ENCODE peak calls at places on chromosomes 6 and 20, in six cellular contexts. One of them, this sample, is unnamed.

GRCh38 chr20:61902213-61902869 is 163.3 kb downstream of the TAF4 start:
- DNase-seq in uterus: no peak
- DNase-seq in left ventricle myocardium inferior: no peak
- DNase-seq in fibroblast of lung: no peak
- DNase-seq in HCT116: no peak
- DNase-seq in pancreas: no peak
- DNase-seq in this sample: no peak

GRCh38 chr6:125598422-125598821 is 151.0 kb upstream of the HEY2 start:
- DNase-seq in left ventricle myocardium inferior: peak; percentile 43
- DNase-seq in HCT116: no peak
- DNase-seq in pancreas: no peak
- DNase-seq in uterus: peak; percentile 46
- DNase-seq in fibroblast of lung: peak; percentile 69
- DNase-seq in this sample: peak; percentile 32

GRCh38 chr6:107736713-107737396 is 87.3 kb downstream of the SCML4 start:
- DNase-seq in pancreas: no peak
- DNase-seq in fibroblast of lung: no peak
- DNase-seq in HCT116: no peak
- DNase-seq in uterus: no peak
- DNase-seq in left ventricle myocardium inferior: no peak
- DNase-seq in this sample: no peak

GRCh38 chr6:28336284-28337024 is 506 bp upstream of the ZSCAN31 start:
- DNase-seq in uterus: peak; percentile 34
- DNase-seq in pancreas: peak; percentile 45
- DNase-seq in fibroblast of lung: peak; percentile 63
- DNase-seq in HCT116: no peak
- DNase-seq in left ventricle myocardium inferior: no peak
- DNase-seq in this sample: no peak

GRCh38 chr20:14288341-14289330 is 48.8 kb downstream of the FLRT3 start:
- DNase-seq in uterus: no peak
- DNase-seq in left ventricle myocardium inferior: no peak
- DNase-seq in HCT116: peak; percentile 72
- DNase-seq in fibroblast of lung: peak; percentile 12
- DNase-seq in pancreas: no peak
- DNase-seq in this sample: peak; percentile 65

GRCh38 chr6:66522864-66523263 is 815.8 kb upstream of the EYS start:
- DNase-seq in uterus: no peak
- DNase-seq in fibroblast of lung: no peak
- DNase-seq in pancreas: no peak
- DNase-seq in HCT116: no peak
- DNase-seq in left ventricle myocardium inferior: no peak
- DNase-seq in this sample: no peak

GRCh38 chr20:18224968-18225568 is 63.3 kb upstream of the ZNF133 start:
- DNase-seq in HCT116: peak; percentile 12
- DNase-seq in left ventricle myocardium inferior: peak; percentile 34
- DNase-seq in fibroblast of lung: peak; percentile 74
- DNase-seq in pancreas: peak; percentile 39
- DNase-seq in uterus: no peak
- DNase-seq in this sample: peak; percentile 7

GRCh38 chr20:25341716-25342680 is 48.6 kb downstream of the ABHD12 start:
- DNase-seq in HCT116: no peak
- DNase-seq in pancreas: peak; percentile 6
- DNase-seq in uterus: no peak
- DNase-seq in fibroblast of lung: no peak
- DNase-seq in left ventricle myocardium inferior: no peak
- DNase-seq in this sample: no peak

GRCh38 chr6:139368661-139369060 is 5.8 kb downstream of the CITED2 start:
- DNase-seq in HCT116: no peak
- DNase-seq in uterus: no peak
- DNase-seq in fibroblast of lung: no peak
- DNase-seq in left ventricle myocardium inferior: no peak
- DNase-seq in pancreas: no peak
- DNase-seq in this sample: no peak

GRCh38 chr6:9405369-9405768 is 970.0 kb upstream of the SLC35B3 start:
- DNase-seq in HCT116: peak; percentile 63
- DNase-seq in fibroblast of lung: peak; percentile 70
- DNase-seq in pancreas: no peak
- DNase-seq in uterus: no peak
- DNase-seq in left ventricle myocardium inferior: no peak
- DNase-seq in this sample: peak; percentile 18

GRCh38 chr20:5397418-5397817 is 80.7 kb upstream of the PROKR2 start:
- DNase-seq in HCT116: peak; percentile 68
- DNase-seq in pancreas: no peak
- DNase-seq in fibroblast of lung: no peak
- DNase-seq in uterus: no peak
- DNase-seq in left ventricle myocardium inferior: no peak
- DNase-seq in this sample: no peak
- TF ChIP-seq CTCF in HCT116: no peak
- TF ChIP-seq CTCF in pancreas: no peak
- TF ChIP-seq CTCF in fibroblast of lung: no peak
- TF ChIP-seq CTCF in uterus: no peak
- TF ChIP-seq CTCF in left ventricle myocardium inferior: no peak
- TF ChIP-seq CTCF in this sample: no peak

DNA sequence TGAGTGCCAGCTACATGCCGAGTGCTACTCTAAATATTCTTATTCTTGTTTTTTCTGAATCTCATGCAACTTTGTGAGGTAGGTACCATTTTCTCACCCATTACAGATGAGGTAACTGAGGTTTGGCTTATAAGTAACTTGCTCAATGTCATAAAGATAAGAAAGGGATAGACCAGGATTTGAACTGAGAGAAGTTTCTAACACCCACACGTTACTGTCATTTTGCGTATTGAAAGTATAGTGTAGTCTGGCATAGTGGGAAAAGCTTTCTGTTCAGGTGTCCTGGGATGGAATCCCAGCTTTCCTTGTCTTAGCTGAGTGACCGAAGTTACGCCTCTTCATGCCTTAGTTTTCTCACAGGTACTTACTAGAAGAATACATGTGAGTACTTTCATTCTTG is 50.5 kb downstream of the HIVEP1 start:
- DNase-seq in pancreas: no peak
- DNase-seq in HCT116: no peak
- DNase-seq in fibroblast of lung: no peak
- DNase-seq in left ventricle myocardium inferior: no peak
- DNase-seq in uterus: no peak
- DNase-seq in this sample: no peak
- H3K4me3 ChIP-seq in pancreas: no peak overlapping the region
- H3K4me3 ChIP-seq in HCT116: no peak overlapping the region
- H3K4me3 ChIP-seq in fibroblast of lung: no peak overlapping the region
- H3K4me3 ChIP-seq in left ventricle myocardium inferior: no peak overlapping the region
- H3K4me3 ChIP-seq in uterus: no peak overlapping the region
- H3K4me3 ChIP-seq in this sample: no peak overlapping the region

GRCh38 chr6:5394280-5394679 is 133.0 kb downstream of the FARS2 start:
- DNase-seq in left ventricle myocardium inferior: no peak
- DNase-seq in uterus: no peak
- DNase-seq in HCT116: no peak
- DNase-seq in fibroblast of lung: no peak
- DNase-seq in pancreas: no peak
- DNase-seq in this sample: no peak

GRCh38 chr6:5399391-5399790 is 138.1 kb downstream of the FARS2 start:
- DNase-seq in HCT116: no peak
- DNase-seq in left ventricle myocardium inferior: no peak
- DNase-seq in fibroblast of lung: no peak
- DNase-seq in pancreas: no peak
- DNase-seq in uterus: no peak
- DNase-seq in this sample: no peak

GRCh38 chr6:5390177-5390576 is 128.9 kb downstream of the FARS2 start:
- DNase-seq in pancreas: no peak
- DNase-seq in left ventricle myocardium inferior: no peak
- DNase-seq in fibroblast of lung: no peak
- DNase-seq in uterus: no peak
- DNase-seq in HCT116: no peak
- DNase-seq in this sample: no peak

GRCh38 chr6:5398530-5398929 is 137.2 kb downstream of the FARS2 start:
- DNase-seq in left ventricle myocardium inferior: no peak
- DNase-seq in HCT116: peak; percentile 43
- DNase-seq in uterus: no peak
- DNase-seq in fibroblast of lung: peak; percentile 61
- DNase-seq in pancreas: no peak
- DNase-seq in this sample: no peak

DNA sequence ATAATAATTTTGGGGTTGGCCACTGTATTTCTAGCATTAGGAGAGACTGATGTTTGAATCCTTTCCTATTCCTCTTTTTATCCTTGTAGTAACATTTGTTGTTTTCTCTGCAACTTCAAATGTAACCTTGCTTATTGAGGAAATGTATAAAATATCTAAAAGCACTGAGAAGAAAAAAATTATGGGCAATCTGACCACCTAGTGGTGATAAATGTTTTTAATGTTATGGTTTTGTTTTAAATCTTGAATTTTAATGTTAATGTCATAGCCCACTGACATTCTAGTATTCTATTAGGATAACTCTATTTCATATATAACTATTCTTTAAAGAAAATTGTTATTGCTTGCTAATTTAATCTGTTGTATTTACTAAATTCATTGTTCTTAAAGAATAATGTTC is 134.4 kb downstream of the FARS2 start:
- DNase-seq in fibroblast of lung: no peak
- DNase-seq in HCT116: no peak
- DNase-seq in uterus: no peak
- DNase-seq in pancreas: no peak
- DNase-seq in left ventricle myocardium inferior: no peak
- DNase-seq in this sample: no peak
- TF ChIP-seq CTCF in fibroblast of lung: no peak
- TF ChIP-seq CTCF in HCT116: no peak
- TF ChIP-seq CTCF in uterus: no peak
- TF ChIP-seq CTCF in pancreas: no peak
- TF ChIP-seq CTCF in left ventricle myocardium inferior: no peak
- TF ChIP-seq CTCF in this sample: no peak

GRCh38 chr6:166950443-166950821 is 5.9 kb downstream of the RNASET2 start:
- DNase-seq in HCT116: no peak
- DNase-seq in pancreas: no peak
- DNase-seq in fibroblast of lung: no peak
- DNase-seq in left ventricle myocardium inferior: no peak
- DNase-seq in uterus: no peak
- DNase-seq in this sample: no peak

GRCh38 chr6:166947251-166947650 is 9.1 kb downstream of the RNASET2 start:
- DNase-seq in pancreas: no peak
- DNase-seq in uterus: no peak
- DNase-seq in fibroblast of lung: no peak
- DNase-seq in HCT116: no peak
- DNase-seq in left ventricle myocardium inferior: no peak
- DNase-seq in this sample: no peak

GRCh38 chr6:166951670-166952060 is 4.7 kb downstream of the RNASET2 start:
- DNase-seq in fibroblast of lung: no peak
- DNase-seq in uterus: no peak
- DNase-seq in pancreas: no peak
- DNase-seq in left ventricle myocardium inferior: no peak
- DNase-seq in HCT116: no peak
- DNase-seq in this sample: no peak

GRCh38 chr6:166952122-166952521 is 4.2 kb downstream of the RNASET2 start:
- DNase-seq in fibroblast of lung: no peak
- DNase-seq in HCT116: no peak
- DNase-seq in pancreas: no peak
- DNase-seq in left ventricle myocardium inferior: no peak
- DNase-seq in uterus: no peak
- DNase-seq in this sample: no peak

GRCh38 chr6:166949533-166950442 is 6.6 kb downstream of the RNASET2 start:
- DNase-seq in HCT116: no peak
- DNase-seq in uterus: no peak
- DNase-seq in left ventricle myocardium inferior: no peak
- DNase-seq in pancreas: no peak
- DNase-seq in fibroblast of lung: no peak
- DNase-seq in this sample: no peak
- H3K4me3 ChIP-seq in HCT116: no peak overlapping the region
- H3K4me3 ChIP-seq in uterus: no peak overlapping the region
- H3K4me3 ChIP-seq in left ventricle myocardium inferior: no peak overlapping the region
- H3K4me3 ChIP-seq in pancreas: no peak overlapping the region
- H3K4me3 ChIP-seq in fibroblast of lung: no peak overlapping the region
- H3K4me3 ChIP-seq in this sample: no peak overlapping the region

DNA sequence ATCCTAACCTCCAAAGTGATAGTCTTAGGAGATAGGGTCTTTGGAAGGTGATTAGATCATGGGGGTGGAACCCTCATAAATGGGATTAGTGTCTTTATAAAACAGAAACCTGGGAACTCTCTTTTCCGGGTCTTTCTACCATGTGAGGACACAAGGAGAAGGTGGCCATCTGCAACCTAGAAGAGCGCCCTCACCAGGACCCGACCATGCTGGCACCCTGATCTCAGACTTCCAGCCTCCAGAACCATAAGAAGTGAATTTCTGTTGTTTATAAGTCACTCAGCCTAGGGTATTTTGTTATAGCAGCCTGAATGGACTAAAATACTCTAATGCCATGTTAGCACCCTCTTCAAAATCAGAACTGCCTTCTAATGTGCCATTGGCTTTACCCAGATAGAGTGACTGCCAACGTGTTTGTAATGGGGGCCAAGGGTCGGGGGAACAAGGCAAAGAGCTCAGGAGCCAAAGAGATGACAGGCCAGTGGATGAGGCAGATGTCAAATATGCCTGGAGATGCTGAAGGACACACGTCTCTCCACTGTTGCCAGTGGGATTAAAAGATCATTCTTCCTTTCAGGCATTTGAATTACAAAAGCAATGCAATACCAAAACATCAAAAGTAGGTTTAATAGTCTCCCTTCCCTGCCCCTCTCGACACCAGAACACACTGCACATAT is 21.0 kb downstream of the TUBB2B start:
- DNase-seq in pancreas: no peak
- DNase-seq in HCT116: no peak
- DNase-seq in uterus: no peak
- DNase-seq in fibroblast of lung: no peak
- DNase-seq in left ventricle myocardium inferior: no peak
- DNase-seq in this sample: no peak
- TF ChIP-seq CTCF in pancreas: no peak
- TF ChIP-seq CTCF in HCT116: no peak
- TF ChIP-seq CTCF in uterus: no peak
- TF ChIP-seq CTCF in fibroblast of lung: no peak
- TF ChIP-seq CTCF in left ventricle myocardium inferior: no peak
- TF ChIP-seq CTCF in this sample: no peak

GRCh38 chr6:72406517-72406916 is 215.3 kb upstream of the KCNQ5 start:
- DNase-seq in uterus: no peak
- DNase-seq in HCT116: no peak
- DNase-seq in pancreas: no peak
- DNase-seq in left ventricle myocardium inferior: no peak
- DNase-seq in fibroblast of lung: no peak
- DNase-seq in this sample: no peak
- H3K4me3 ChIP-seq in uterus: no peak overlapping the region
- H3K4me3 ChIP-seq in HCT116: no peak overlapping the region
- H3K4me3 ChIP-seq in pancreas: no peak overlapping the region
- H3K4me3 ChIP-seq in left ventricle myocardium inferior: no peak overlapping the region
- H3K4me3 ChIP-seq in fibroblast of lung: no peak overlapping the region
- H3K4me3 ChIP-seq in this sample: no peak overlapping the region